ENCODE peak calls at places on chromosome 11, in seven cellular contexts. J, H, D, Q, M, R and X are unnamed samples.

GRCh38 chr11:36509265-36509664 is 807 bp downstream of the TRAF6 start:
- DNase-seq in M (peak; percentile 54), D (no peak), R (no peak), H (peak; percentile 16), J (peak; percentile 85), Q (peak; percentile 17), X (no peak)

GRCh38 chr11:70046089-70046488 is 32.0 kb upstream of the ANO1 start:
- DNase-seq in R (no peak), J (no peak), D (no peak), H (no peak), M (no peak), Q (no peak), X (no peak)

GRCh38 chr11:13098067-13098466 is 89.0 kb downstream of the RASSF10 start:
- DNase-seq in D (no peak), Q (no peak), R (no peak), H (no peak), J (no peak), M (no peak), X (peak; percentile 71)

GRCh38 chr11:70066628-70067027 is 11.5 kb upstream of the ANO1 start:
- DNase-seq in R (no peak), H (no peak), J (no peak), Q (no peak), D (no peak), M (no peak), X (no peak)

GRCh38 chr11:1086171-1087102 is 11.8 kb downstream of the MUC2 start:
- DNase-seq in J (no peak), R (peak; percentile 52), H (peak; percentile 11), D (no peak), M (no peak), Q (no peak), X (no peak)

GRCh38 chr11:44066732-44067131 is 662 bp downstream of the ACCS start:
- DNase-seq in R (no peak), D (peak; percentile 24), M (peak; percentile 84), H (no peak), J (no peak), Q (no peak), X (no peak)

GRCh38 chr11:48182860-48183526 is 33.6 kb upstream of the OR4B1 start:
- DNase-seq in Q (no peak), J (no peak), M (no peak), D (no peak), H (no peak), R (no peak), X (no peak)

GRCh38 chr11:62911137-62912130 is 9.7 kb downstream of the CHRM1 start:
- DNase-seq in J (no peak), M (peak; percentile 25), R (no peak), Q (no peak), D (no peak), H (no peak), X (no peak)

GRCh38 chr11:75272821-75273301 is 32.3 kb downstream of the TPBGL start:
- DNase-seq in D (no peak), Q (no peak), H (no peak), M (no peak), J (no peak), R (peak; percentile 51), X (no peak)

GRCh38 chr11:94727766-94728165 is 40.4 kb upstream of the AMOTL1 start:
- DNase-seq in Q (no peak), R (no peak), D (no peak), H (no peak), M (no peak), J (no peak), X (no peak)

GRCh38 chr11:3015796-3016195 is 23.7 kb upstream of the NAP1L4 start:
- DNase-seq in H (no peak), Q (no peak), J (no peak), R (no peak), M (peak; percentile 27), D (no peak), X (no peak)

GRCh38 chr11:38460901-38461300 is 1862.9 kb upstream of the RAG2 start:
- DNase-seq in D (peak; percentile 45), R (peak; percentile 63), H (no peak), M (peak; percentile 59), Q (no peak), J (no peak), X (no peak)

GRCh38 chr11:73331138-73331916 is 23.3 kb downstream of the ARHGEF17 start:
- DNase-seq in R (no peak), D (peak; percentile 78), Q (no peak), H (no peak), J (peak; percentile 88), M (no peak), X (no peak)

GRCh38 chr11:20609727-20610707 is 10.6 kb downstream of the SLC6A5 start:
- DNase-seq in D (peak; percentile 72), R (peak; percentile 88), M (peak; percentile 69), Q (peak; percentile 3), H (no peak), J (peak; percentile 90), X (peak; percentile 81)

GRCh38 chr11:90133560-90134145 is 810 bp upstream of the NAALAD2 start:
- DNase-seq in H (no peak), J (no peak), D (no peak), M (no peak), Q (no peak), R (no peak), X (no peak)